ENCODE peak calls at places on chromosomes 5 and 9, in four cellular contexts. One of them, this sample, is unnamed.

GRCh38 chr5:56974241-56974640 is 22.3 kb upstream of the MIER3 start:
- DNase-seq in NCI-H446: no peak
- DNase-seq in WERI-Rb-1: no peak
- DNase-seq in amniotic stem cell: no peak
- DNase-seq in this sample: no peak

GRCh38 chr9:19471737-19472648 is 63.2 kb downstream of the ACER2 start:
- DNase-seq in WERI-Rb-1: peak; percentile 71
- DNase-seq in amniotic stem cell: peak; percentile 17
- DNase-seq in NCI-H446: peak; percentile 43
- DNase-seq in this sample: peak; percentile 54

GRCh38 chr5:127031147-127031862 is 947 bp upstream of the MARCHF3 start:
- DNase-seq in WERI-Rb-1: no peak
- DNase-seq in amniotic stem cell: no peak
- DNase-seq in NCI-H446: no peak
- DNase-seq in this sample: peak; percentile 39

GRCh38 chr9:93110400-93110855 is 14.4 kb downstream of the CARD19 start:
- DNase-seq in amniotic stem cell: no peak
- DNase-seq in NCI-H446: no peak
- DNase-seq in WERI-Rb-1: no peak
- DNase-seq in this sample: peak; percentile 55

GRCh38 chr9:121463026-121463827 is 36.4 kb downstream of the GGTA1 start:
- DNase-seq in WERI-Rb-1: peak; percentile 64
- DNase-seq in NCI-H446: no peak
- DNase-seq in amniotic stem cell: no peak
- DNase-seq in this sample: peak; percentile 6

GRCh38 chr5:168292783-168293696 is 1.6 kb downstream of the WWC1 start:
- DNase-seq in NCI-H446: no peak
- DNase-seq in WERI-Rb-1: peak; percentile 26
- DNase-seq in amniotic stem cell: no peak
- DNase-seq in this sample: no peak

GRCh38 chr9:98977813-98978212 is 34.1 kb downstream of the COL15A1 start:
- DNase-seq in WERI-Rb-1: no peak
- DNase-seq in NCI-H446: no peak
- DNase-seq in amniotic stem cell: no peak
- DNase-seq in this sample: no peak

GRCh38 chr9:133163559-133164208 is at the start of gene GBGT1:
- DNase-seq in NCI-H446: no peak
- DNase-seq in amniotic stem cell: no peak
- DNase-seq in WERI-Rb-1: no peak
- DNase-seq in this sample: no peak

GRCh38 chr5:372556-372910 is 51.0 kb downstream of the AHRR start:
- DNase-seq in amniotic stem cell: no peak
- DNase-seq in WERI-Rb-1: no peak
- DNase-seq in NCI-H446: no peak
- DNase-seq in this sample: no peak

GRCh38 chr9:126486276-126486675 is 127.5 kb upstream of the LMX1B start:
- DNase-seq in NCI-H446: no peak
- DNase-seq in WERI-Rb-1: no peak
- DNase-seq in amniotic stem cell: no peak
- DNase-seq in this sample: no peak

GRCh38 chr5:135056316-135057030 is 22.4 kb upstream of the PITX1 start:
- DNase-seq in WERI-Rb-1: no peak
- DNase-seq in amniotic stem cell: no peak
- DNase-seq in NCI-H446: no peak
- DNase-seq in this sample: no peak

GRCh38 chr5:138824924-138825863 is 49.9 kb downstream of the LRRTM2 start:
- DNase-seq in NCI-H446: no peak
- DNase-seq in amniotic stem cell: no peak
- DNase-seq in WERI-Rb-1: no peak
- DNase-seq in this sample: no peak